ENCODE peak calls at places on chromosomes 12 and 14, in four cellular contexts. Y is substantia nigra, J is brain microvascular endothelial cell, B is pancreas. V is an unnamed sample.

GRCh38 chr14:20469242-20469889 is at the start of gene PNP:
- DNase-seq in J (peak), B (peak), Y (peak), V (no peak)

GRCh38 chr12:15323530-15323929 is 1.2 kb downstream of the PTPRO start:
- DNase-seq in Y (no peak), B (no peak), J (no peak), V (no peak)

GRCh38 chr12:133156125-133156690 is 25.1 kb upstream of the ZNF268 start:
- DNase-seq in J (no peak), Y (no peak), B (no peak), V (no peak)

GRCh38 chr12:14567311-14568195 is at the start of gene PLBD1:
- DNase-seq in J (no peak), Y (peak), B (peak), V (no peak)

GRCh38 chr14:100617715-100618693 is 30.8 kb upstream of the BEGAIN start:
- DNase-seq in B (no peak), Y (peak), J (no peak), V (no peak)

GRCh38 chr14:71855399-71856036 is 76.7 kb upstream of the RGS6 start:
- DNase-seq in Y (no peak), B (peak), J (peak), V (peak)

GRCh38 chr12:5522358-5523335 is 90.7 kb downstream of the NTF3 start:
- DNase-seq in Y (no peak), J (no peak), B (no peak), V (no peak)

GRCh38 chr12:65824314-65824563 is at the start of gene HMGA2:
- DNase-seq in Y (no peak), B (no peak), J (no peak), V (no peak)

GRCh38 chr14:104937694-104938365 is 13.2 kb downstream of the PLD4 start:
- DNase-seq in Y (no peak), J (no peak), B (no peak), V (no peak)

DNA sequence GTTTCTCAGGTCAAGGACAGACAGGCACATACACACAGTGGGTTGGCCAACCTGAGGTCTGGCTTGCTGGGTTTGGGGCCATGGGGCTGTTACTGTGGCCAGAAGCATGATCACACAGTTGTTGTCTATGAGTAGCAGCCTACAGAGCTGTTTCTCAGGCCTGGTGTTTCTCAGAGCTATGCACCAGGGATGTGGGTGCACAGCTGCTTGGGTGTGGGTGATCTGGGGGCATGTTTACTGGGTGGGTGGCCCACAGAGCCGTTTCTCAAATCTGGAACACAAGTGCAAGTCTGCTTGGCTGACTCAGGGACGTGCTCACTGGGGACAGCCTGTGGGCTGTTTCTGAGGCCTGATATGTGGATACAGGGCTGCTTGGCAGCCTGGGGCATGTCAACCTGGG is 23.1 kb upstream of the PALS1 start:
- DNase-seq in Y (no peak), B (no peak), J (no peak), V (no peak)
- H3K27ac ChIP-seq in Y (no peak), B (no peak), J (no peak), V (no peak)

GRCh38 chr14:41868396-41868795 is 261.7 kb downstream of the LRFN5 start:
- DNase-seq in Y (no peak), B (no peak), J (no peak), V (no peak)
- H3K27ac ChIP-seq in Y (no peak), B (no peak), J (no peak), V (no peak)

GRCh38 chr14:33509927-33510535 is 440.8 kb downstream of the EGLN3 start:
- DNase-seq in Y (no peak), B (no peak), J (peak), V (no peak)
- H3K27ac ChIP-seq in Y (no peak), B (no peak), J (peak), V (no peak)

GRCh38 chr14:93528884-93529558 is 98.3 kb downstream of the UNC79 start:
- DNase-seq in J (no peak), B (no peak), Y (no peak), V (no peak)

GRCh38 chr14:93522221-93522620 is 91.5 kb downstream of the UNC79 start:
- DNase-seq in J (no peak), Y (no peak), B (no peak), V (no peak)

GRCh38 chr14:93527076-93527692 is 96.4 kb downstream of the UNC79 start:
- DNase-seq in Y (no peak), B (no peak), J (no peak), V (peak)

GRCh38 chr14:93520053-93520607 is 89.4 kb downstream of the UNC79 start:
- DNase-seq in Y (no peak), J (no peak), B (no peak), V (no peak)

DNA sequence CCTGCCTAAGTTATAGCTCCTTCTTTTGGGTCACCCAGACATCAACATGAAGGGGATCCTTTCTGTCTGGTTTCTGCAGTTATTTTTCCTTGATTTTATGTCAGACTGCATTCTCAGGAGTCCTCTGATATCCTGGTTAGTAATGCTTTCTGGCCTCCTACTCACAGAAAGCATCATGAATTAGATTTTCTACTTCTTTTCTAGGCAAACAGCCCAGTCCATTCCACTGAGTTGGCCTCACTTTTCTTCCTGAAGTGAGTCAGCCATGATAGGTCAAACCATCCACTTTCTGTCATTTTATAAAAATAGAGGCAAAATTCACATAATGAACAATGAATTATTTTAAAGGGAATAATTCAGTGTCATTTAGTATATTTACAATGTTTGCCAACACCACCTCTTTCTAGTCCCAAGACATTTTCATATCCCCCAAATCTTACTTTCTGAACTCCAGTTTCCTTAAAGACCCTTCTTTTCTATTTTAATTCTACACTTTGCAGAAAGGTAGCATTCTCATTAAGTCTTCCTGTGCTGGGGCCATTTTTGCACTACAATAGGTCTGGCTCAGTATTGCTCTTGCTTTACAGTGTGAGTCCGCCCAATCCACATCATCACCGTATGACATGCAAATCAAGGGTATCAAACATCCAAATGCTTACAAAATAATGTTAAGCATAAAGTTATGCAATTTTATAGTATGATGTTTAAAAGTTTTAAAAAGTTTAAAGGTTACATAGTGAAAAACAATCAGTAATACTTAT is 95.1 kb downstream of the UNC79 start:
- DNase-seq in J (no peak), B (no peak), Y (no peak), V (no peak)
- H3K27ac ChIP-seq in J (no peak), B (no peak), Y (no peak), V (peak)

DNA sequence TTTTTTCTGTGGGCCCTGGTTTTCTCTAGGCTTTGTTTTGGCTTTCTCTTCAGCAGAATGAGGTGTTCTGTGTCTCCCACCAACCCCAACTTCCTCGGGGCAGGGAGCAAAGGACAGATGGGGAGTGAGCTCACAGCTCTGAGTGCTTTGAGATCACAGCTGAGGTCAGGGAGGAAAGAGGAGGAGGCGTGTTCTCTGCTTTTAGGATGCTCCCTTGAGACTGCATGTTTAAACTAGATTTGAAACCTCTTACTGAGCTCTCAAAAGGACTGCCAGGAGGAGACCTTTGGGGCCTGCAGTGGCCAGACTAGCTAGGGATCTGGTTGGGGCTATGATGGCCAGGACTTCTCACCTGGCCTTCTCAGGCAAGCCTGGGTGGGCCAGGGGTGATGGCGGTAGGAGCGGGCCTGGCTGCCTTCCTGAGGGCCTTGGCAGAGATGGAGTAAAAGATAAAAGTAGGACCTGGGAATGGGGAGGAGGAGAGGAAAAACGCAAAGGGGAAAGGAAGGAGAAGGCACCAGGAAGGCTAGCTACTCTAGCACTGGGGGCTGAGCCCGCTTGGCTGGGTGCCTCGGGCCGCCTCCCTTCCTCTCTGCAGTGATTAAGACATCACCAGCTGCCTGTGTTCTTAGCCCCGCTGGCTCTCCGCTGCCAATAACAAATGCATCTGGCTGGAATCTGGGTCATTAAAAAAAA is 141.1 kb downstream of the TSPAN9 start:
- DNase-seq in J (peak), Y (peak), B (peak), V (no peak)
- H3K27ac ChIP-seq in J (peak), Y (no peak), B (no peak), V (peak)

GRCh38 chr14:102508774-102509743 is 517 bp downstream of the ANKRD9 start:
- DNase-seq in J (no peak), Y (peak), B (peak), V (no peak)
- H3K27ac ChIP-seq in J (peak), Y (peak), B (peak), V (peak)

DNA sequence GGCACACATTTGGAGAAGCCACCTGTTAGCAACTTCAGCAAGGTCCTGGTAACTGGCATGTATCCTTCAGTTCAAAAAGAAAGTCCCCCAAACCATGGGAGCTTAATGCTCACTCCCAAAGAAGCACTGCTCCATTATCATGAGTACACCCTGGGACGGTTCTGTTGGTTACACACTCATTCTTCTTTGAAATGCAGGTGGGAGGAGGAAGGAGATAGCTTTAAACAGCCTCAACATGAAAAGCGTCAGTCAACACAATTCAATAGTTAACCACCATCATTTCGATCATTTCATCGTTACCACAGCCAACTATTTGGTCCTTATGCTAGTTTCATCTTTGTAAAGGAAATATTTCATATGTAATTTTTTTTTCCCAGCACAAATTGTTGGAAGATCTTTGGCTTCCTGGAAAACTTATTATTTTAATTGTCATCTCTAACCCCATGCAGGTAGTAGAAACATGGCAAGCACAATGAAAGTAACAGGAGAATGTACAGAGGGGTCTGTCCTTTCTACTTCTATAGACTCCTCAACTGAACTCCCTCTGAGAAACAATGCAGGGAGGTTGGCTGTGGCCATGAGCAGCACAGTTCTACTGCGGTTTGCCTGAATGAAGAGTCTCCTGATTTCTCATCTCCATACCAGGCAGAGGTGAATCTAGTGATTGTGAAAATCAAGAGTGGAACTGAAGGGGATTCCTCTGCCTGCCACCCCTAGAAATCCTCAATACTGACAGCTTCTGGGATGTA is 196.4 kb upstream of the FOXN3 start:
- DNase-seq in B (no peak), J (no peak), Y (no peak), V (no peak)
- H3K27ac ChIP-seq in B (no peak), J (no peak), Y (no peak), V (no peak)

DNA sequence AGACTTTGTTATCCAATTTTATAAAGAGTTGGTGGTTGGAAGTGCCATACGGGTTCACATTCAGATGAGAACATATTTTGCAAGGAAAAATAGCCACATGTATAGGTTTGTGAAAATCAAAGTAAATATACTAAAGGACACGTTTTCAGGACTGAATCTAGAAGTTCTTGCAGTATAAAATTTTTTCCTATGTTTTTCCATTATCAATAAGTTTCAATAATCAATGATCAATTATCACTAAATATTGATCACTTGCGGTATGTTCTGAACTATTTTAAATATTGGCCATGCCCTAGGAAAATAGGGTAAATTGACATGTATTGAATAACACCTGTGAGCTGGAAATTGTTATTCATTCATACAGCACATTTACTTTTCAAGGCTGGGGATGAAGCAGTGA is 25.9 kb downstream of the ALG10B start:
- DNase-seq in Y (no peak), J (no peak), B (no peak), V (no peak)
- H3K27ac ChIP-seq in Y (no peak), J (no peak), B (no peak), V (no peak)

GRCh38 chr12:24997970-24998582 is 49.2 kb upstream of the BCAT1 start:
- DNase-seq in B (no peak), J (peak), Y (no peak), V (no peak)
- H3K27ac ChIP-seq in B (no peak), J (peak), Y (no peak), V (no peak)

GRCh38 chr12:87444039-87444438 is 585.2 kb downstream of the C12orf50 start:
- DNase-seq in J (no peak), Y (no peak), B (no peak), V (peak)

GRCh38 chr12:87441511-87441910 is 587.7 kb downstream of the C12orf50 start:
- DNase-seq in Y (no peak), J (no peak), B (no peak), V (no peak)

GRCh38 chr12:87439990-87440827 is 589.0 kb downstream of the C12orf50 start:
- DNase-seq in J (peak), Y (no peak), B (no peak), V (peak)
- H3K27ac ChIP-seq in J (peak), Y (no peak), B (no peak), V (peak)